ENCODE peak calls at places on chromosome 16, in six cellular contexts. One of them, this sample, is unnamed.

GRCh38 chr16:85491798-85492616 is 121.1 kb upstream of the GSE1 start:
- DNase-seq in stimulated activated CD4-positive, alpha-beta T cell treated with anti-CD3 and anti-CD28 coated beads, TNF-alpha, amount 100 ng/mL, for 24 hours: no peak
- DNase-seq in glomerular endothelial cell: no peak
- DNase-seq in central memory CD4-positive, alpha-beta T cell: no peak
- DNase-seq in adipocyte: no peak
- DNase-seq in cardiac muscle cell: peak
- DNase-seq in this sample: no peak

GRCh38 chr16:80894091-80894490 is 89.7 kb upstream of the CDYL2 start:
- DNase-seq in adipocyte: no peak
- DNase-seq in stimulated activated CD4-positive, alpha-beta T cell treated with anti-CD3 and anti-CD28 coated beads, TNF-alpha, amount 100 ng/mL, for 24 hours: no peak
- DNase-seq in glomerular endothelial cell: no peak
- DNase-seq in central memory CD4-positive, alpha-beta T cell: no peak
- DNase-seq in cardiac muscle cell: no peak
- DNase-seq in this sample: no peak

GRCh38 chr16:80806957-80807356 is 2.6 kb upstream of the CDYL2 start:
- DNase-seq in stimulated activated CD4-positive, alpha-beta T cell treated with anti-CD3 and anti-CD28 coated beads, TNF-alpha, amount 100 ng/mL, for 24 hours: peak
- DNase-seq in cardiac muscle cell: no peak
- DNase-seq in adipocyte: peak
- DNase-seq in glomerular endothelial cell: peak
- DNase-seq in central memory CD4-positive, alpha-beta T cell: peak
- DNase-seq in this sample: peak

GRCh38 chr16:11576427-11577289 is 10.1 kb downstream of the LITAF start:
- DNase-seq in adipocyte: no peak
- DNase-seq in central memory CD4-positive, alpha-beta T cell: no peak
- DNase-seq in glomerular endothelial cell: no peak
- DNase-seq in stimulated activated CD4-positive, alpha-beta T cell treated with anti-CD3 and anti-CD28 coated beads, TNF-alpha, amount 100 ng/mL, for 24 hours: no peak
- DNase-seq in cardiac muscle cell: no peak
- DNase-seq in this sample: peak

GRCh38 chr16:28531777-28532744 is 6.7 kb downstream of the NUPR1 start:
- DNase-seq in cardiac muscle cell: peak
- DNase-seq in central memory CD4-positive, alpha-beta T cell: no peak
- DNase-seq in adipocyte: peak
- DNase-seq in stimulated activated CD4-positive, alpha-beta T cell treated with anti-CD3 and anti-CD28 coated beads, TNF-alpha, amount 100 ng/mL, for 24 hours: no peak
- DNase-seq in glomerular endothelial cell: no peak
- DNase-seq in this sample: no peak

GRCh38 chr16:53212899-53213235 is 158.1 kb downstream of the CHD9 start:
- DNase-seq in central memory CD4-positive, alpha-beta T cell: no peak
- DNase-seq in cardiac muscle cell: no peak
- DNase-seq in stimulated activated CD4-positive, alpha-beta T cell treated with anti-CD3 and anti-CD28 coated beads, TNF-alpha, amount 100 ng/mL, for 24 hours: no peak
- DNase-seq in glomerular endothelial cell: no peak
- DNase-seq in adipocyte: no peak
- DNase-seq in this sample: no peak

GRCh38 chr16:13875614-13876284 is 44.2 kb upstream of the ERCC4 start:
- DNase-seq in glomerular endothelial cell: no peak
- DNase-seq in central memory CD4-positive, alpha-beta T cell: no peak
- DNase-seq in adipocyte: no peak
- DNase-seq in stimulated activated CD4-positive, alpha-beta T cell treated with anti-CD3 and anti-CD28 coated beads, TNF-alpha, amount 100 ng/mL, for 24 hours: no peak
- DNase-seq in cardiac muscle cell: no peak
- DNase-seq in this sample: peak

GRCh38 chr16:76277099-76278030 is at the start of gene CNTNAP4:
- DNase-seq in glomerular endothelial cell: no peak
- DNase-seq in cardiac muscle cell: no peak
- DNase-seq in adipocyte: peak
- DNase-seq in central memory CD4-positive, alpha-beta T cell: no peak
- DNase-seq in stimulated activated CD4-positive, alpha-beta T cell treated with anti-CD3 and anti-CD28 coated beads, TNF-alpha, amount 100 ng/mL, for 24 hours: no peak
- DNase-seq in this sample: no peak

GRCh38 chr16:19406891-19407491 is 10.7 kb upstream of the TMC5 start:
- DNase-seq in central memory CD4-positive, alpha-beta T cell: no peak
- DNase-seq in adipocyte: no peak
- DNase-seq in cardiac muscle cell: no peak
- DNase-seq in glomerular endothelial cell: no peak
- DNase-seq in stimulated activated CD4-positive, alpha-beta T cell treated with anti-CD3 and anti-CD28 coated beads, TNF-alpha, amount 100 ng/mL, for 24 hours: no peak
- DNase-seq in this sample: no peak

GRCh38 chr16:72137380-72138063 is 34.4 kb downstream of the PMFBP1 start:
- DNase-seq in adipocyte: no peak
- DNase-seq in cardiac muscle cell: no peak
- DNase-seq in glomerular endothelial cell: no peak
- DNase-seq in central memory CD4-positive, alpha-beta T cell: no peak
- DNase-seq in stimulated activated CD4-positive, alpha-beta T cell treated with anti-CD3 and anti-CD28 coated beads, TNF-alpha, amount 100 ng/mL, for 24 hours: no peak
- DNase-seq in this sample: no peak

GRCh38 chr16:81405702-81406113 is 38.9 kb upstream of the CMIP start:
- DNase-seq in adipocyte: peak
- DNase-seq in glomerular endothelial cell: peak
- DNase-seq in central memory CD4-positive, alpha-beta T cell: no peak
- DNase-seq in cardiac muscle cell: no peak
- DNase-seq in stimulated activated CD4-positive, alpha-beta T cell treated with anti-CD3 and anti-CD28 coated beads, TNF-alpha, amount 100 ng/mL, for 24 hours: no peak
- DNase-seq in this sample: peak

GRCh38 chr16:68005786-68006286 is 6.6 kb upstream of the DPEP2 start:
- DNase-seq in central memory CD4-positive, alpha-beta T cell: peak
- DNase-seq in stimulated activated CD4-positive, alpha-beta T cell treated with anti-CD3 and anti-CD28 coated beads, TNF-alpha, amount 100 ng/mL, for 24 hours: no peak
- DNase-seq in cardiac muscle cell: no peak
- DNase-seq in glomerular endothelial cell: no peak
- DNase-seq in adipocyte: peak
- DNase-seq in this sample: peak

GRCh38 chr16:14370736-14371234 is 259.3 kb downstream of the PARN start:
- DNase-seq in stimulated activated CD4-positive, alpha-beta T cell treated with anti-CD3 and anti-CD28 coated beads, TNF-alpha, amount 100 ng/mL, for 24 hours: no peak
- DNase-seq in cardiac muscle cell: no peak
- DNase-seq in adipocyte: no peak
- DNase-seq in central memory CD4-positive, alpha-beta T cell: no peak
- DNase-seq in glomerular endothelial cell: no peak
- DNase-seq in this sample: no peak

GRCh38 chr16:77499373-77500285 is 64.8 kb upstream of the ADAMTS18 start:
- DNase-seq in glomerular endothelial cell: peak
- DNase-seq in stimulated activated CD4-positive, alpha-beta T cell treated with anti-CD3 and anti-CD28 coated beads, TNF-alpha, amount 100 ng/mL, for 24 hours: no peak
- DNase-seq in adipocyte: no peak
- DNase-seq in central memory CD4-positive, alpha-beta T cell: no peak
- DNase-seq in cardiac muscle cell: no peak
- DNase-seq in this sample: peak

GRCh38 chr16:70685061-70685937 is 554 bp downstream of the MTSS2 start:
- DNase-seq in cardiac muscle cell: peak
- DNase-seq in central memory CD4-positive, alpha-beta T cell: no peak
- DNase-seq in glomerular endothelial cell: no peak
- DNase-seq in adipocyte: peak
- DNase-seq in stimulated activated CD4-positive, alpha-beta T cell treated with anti-CD3 and anti-CD28 coated beads, TNF-alpha, amount 100 ng/mL, for 24 hours: no peak
- DNase-seq in this sample: no peak

GRCh38 chr16:17591655-17592405 is 121.1 kb upstream of the XYLT1 start:
- DNase-seq in adipocyte: no peak
- DNase-seq in central memory CD4-positive, alpha-beta T cell: peak
- DNase-seq in cardiac muscle cell: no peak
- DNase-seq in stimulated activated CD4-positive, alpha-beta T cell treated with anti-CD3 and anti-CD28 coated beads, TNF-alpha, amount 100 ng/mL, for 24 hours: no peak
- DNase-seq in glomerular endothelial cell: no peak
- DNase-seq in this sample: no peak

GRCh38 chr16:86490859-86491642 is 19.3 kb upstream of the FOXF1 start:
- DNase-seq in glomerular endothelial cell: no peak
- DNase-seq in adipocyte: peak
- DNase-seq in cardiac muscle cell: no peak
- DNase-seq in central memory CD4-positive, alpha-beta T cell: no peak
- DNase-seq in stimulated activated CD4-positive, alpha-beta T cell treated with anti-CD3 and anti-CD28 coated beads, TNF-alpha, amount 100 ng/mL, for 24 hours: no peak
- DNase-seq in this sample: no peak